ENCODE peak calls at places on chromosomes 5 and 9, in six cellular contexts. B, V, N, Q, L and O are unnamed samples.

GRCh38 chr5:86971034-86971511 is 296.6 kb upstream of the RASA1 start:
- DNase-seq in B (peak), V (peak), N (peak), Q (peak), L (no peak), O (no peak)

GRCh38 chr9:92716557-92716956 is 46.6 kb upstream of the IPPK start:
- DNase-seq in B (peak), V (no peak), N (peak), Q (peak), L (peak), O (peak)

GRCh38 chr9:18438300-18438925 is 35.5 kb upstream of the ADAMTSL1 start:
- DNase-seq in B (no peak), V (no peak), N (no peak), Q (no peak), L (peak), O (no peak)

GRCh38 chr9:114729706-114730105 is 47.7 kb upstream of the TEX48 start:
- DNase-seq in B (no peak), V (no peak), N (no peak), Q (no peak), L (no peak), O (no peak)

GRCh38 chr9:107690026-107690425 is 200.5 kb upstream of the KLF4 start:
- DNase-seq in B (no peak), V (no peak), N (no peak), Q (no peak), L (no peak), O (no peak)

GRCh38 chr5:139747583-139748504 is 47.8 kb upstream of the PSD2 start:
- DNase-seq in B (no peak), V (no peak), N (no peak), Q (peak), L (peak), O (peak)

GRCh38 chr5:97408331-97408730 is 225.3 kb upstream of the RIOK2 start:
- DNase-seq in B (no peak), V (no peak), N (no peak), Q (no peak), L (no peak), O (no peak)

GRCh38 chr9:24127519-24127918 is 301.5 kb upstream of the ELAVL2 start:
- DNase-seq in B (no peak), V (no peak), N (no peak), Q (no peak), L (no peak), O (no peak)

GRCh38 chr5:39226558-39226957 is 7.2 kb upstream of the FYB1 start:
- DNase-seq in B (no peak), V (no peak), N (no peak), Q (no peak), L (no peak), O (no peak)

GRCh38 chr9:98922721-98923435 is 20.8 kb upstream of the COL15A1 start:
- DNase-seq in B (no peak), V (no peak), N (no peak), Q (no peak), L (no peak), O (no peak)

GRCh38 chr9:132018957-132019405 is 60.7 kb downstream of the MED27 start:
- DNase-seq in B (no peak), V (no peak), N (no peak), Q (no peak), L (no peak), O (no peak)

GRCh38 chr5:56852228-56853000 is 37.1 kb downstream of the MAP3K1 start:
- DNase-seq in B (no peak), V (no peak), N (peak), Q (no peak), L (no peak), O (no peak)

GRCh38 chr5:66247176-66247960 is 103.3 kb downstream of the SREK1 start:
- DNase-seq in B (peak), V (peak), N (peak), Q (no peak), L (no peak), O (no peak)

GRCh38 chr5:81721049-81721448 is 29.8 kb downstream of the SSBP2 start:
- DNase-seq in B (no peak), V (no peak), N (no peak), Q (no peak), L (no peak), O (no peak)

GRCh38 chr5:9218358-9218757 is 327.5 kb downstream of the SEMA5A start:
- DNase-seq in B (no peak), V (no peak), N (no peak), Q (no peak), L (no peak), O (no peak)

GRCh38 chr5:17882760-17883488 is 248.7 kb downstream of the TAF11L14 start:
- DNase-seq in B (no peak), V (no peak), N (peak), Q (no peak), L (no peak), O (no peak)

GRCh38 chr9:14846871-14847311 is 63.3 kb downstream of the FREM1 start:
- DNase-seq in B (peak), V (peak), N (peak), Q (peak), L (peak), O (peak)

GRCh38 chr5:129244478-129244877 is 149.9 kb downstream of the ISOC1 start:
- DNase-seq in B (no peak), V (no peak), N (no peak), Q (no peak), L (no peak), O (no peak)

GRCh38 chr5:16983022-16983639 is 47.0 kb upstream of the MYO10 start:
- DNase-seq in B (peak), V (no peak), N (no peak), Q (peak), L (no peak), O (no peak)

GRCh38 chr9:95494416-95495371 is 22.1 kb downstream of the PTCH1 start:
- DNase-seq in B (no peak), V (no peak), N (no peak), Q (no peak), L (no peak), O (peak)

GRCh38 chr9:16344343-16344742 is 526.1 kb downstream of the BNC2 start:
- DNase-seq in B (no peak), V (peak), N (peak), Q (no peak), L (peak), O (no peak)

GRCh38 chr9:128634651-128635262 is 21.9 kb downstream of the DYNC2I2 start:
- DNase-seq in B (no peak), V (no peak), N (peak), Q (no peak), L (no peak), O (no peak)

GRCh38 chr5:132260051-132260450 is 2.6 kb downstream of the PDLIM4 start:
- DNase-seq in B (no peak), V (no peak), N (peak), Q (peak), L (no peak), O (peak)

GRCh38 chr5:14109041-14109747 is 33.9 kb upstream of the TRIO start:
- DNase-seq in B (no peak), V (peak), N (peak), Q (no peak), L (peak), O (no peak)

GRCh38 chr5:174430940-174431339 is 293.4 kb upstream of the MSX2 start:
- DNase-seq in B (no peak), V (no peak), N (no peak), Q (no peak), L (no peak), O (no peak)

GRCh38 chr5:174596429-174596828 is 128.0 kb upstream of the MSX2 start:
- DNase-seq in B (no peak), V (no peak), N (no peak), Q (no peak), L (no peak), O (peak)

GRCh38 chr9:119318371-119318770 is 50.9 kb downstream of the BRINP1 start:
- DNase-seq in B (no peak), V (no peak), N (peak), Q (no peak), L (no peak), O (no peak)

GRCh38 chr5:81794246-81794645 is 43.3 kb upstream of the SSBP2 start:
- DNase-seq in B (no peak), V (no peak), N (no peak), Q (no peak), L (no peak), O (no peak)